ENCODE peak calls at places on chromosome 16, in ten cellular contexts. Q, D, E, U, W, B, O, T, J and A are unnamed samples.

GRCh38 chr16:21597571-21598030 is 1.8 kb upstream of the METTL9 start:
- DNase-seq in W (no peak), Q (no peak), D (no peak), J (no peak), U (no peak), B (peak), E (no peak), T (no peak), O (no peak), A (no peak)

GRCh38 chr16:77276686-77277085 is 77.5 kb downstream of the SYCE1L start:
- DNase-seq in Q (no peak), O (no peak), W (no peak), T (no peak), B (no peak), D (no peak), E (no peak), U (no peak), J (no peak), A (no peak)

GRCh38 chr16:57925310-57925709 is 45.6 kb downstream of the CNGB1 start:
- DNase-seq in J (no peak), T (no peak), O (no peak), Q (no peak), B (no peak), U (no peak), D (peak), W (no peak), E (no peak), A (no peak)

GRCh38 chr16:85838381-85838780 is 38.9 kb downstream of the COX4I1 start:
- DNase-seq in Q (no peak), J (no peak), E (no peak), O (no peak), W (no peak), B (no peak), U (no peak), T (no peak), D (peak), A (no peak)

GRCh38 chr16:85149776-85150175 is 37.5 kb upstream of the CIBAR2 start:
- DNase-seq in U (no peak), E (no peak), T (no peak), B (peak), O (peak), Q (no peak), J (no peak), D (peak), W (peak), A (no peak)

GRCh38 chr16:24978370-24978914 is 36.7 kb downstream of the ARHGAP17 start:
- DNase-seq in D (no peak), Q (no peak), W (no peak), J (peak), B (no peak), O (no peak), E (no peak), T (no peak), U (no peak), A (no peak)

GRCh38 chr16:75483222-75483621 is 12.0 kb downstream of the CHST6 start:
- DNase-seq in T (no peak), Q (no peak), W (no peak), U (no peak), O (no peak), D (no peak), E (no peak), B (no peak), J (no peak), A (no peak)

GRCh38 chr16:16092925-16093624 is 130.2 kb downstream of the ABCC6 start:
- DNase-seq in W (peak), U (no peak), Q (no peak), B (peak), T (no peak), D (peak), E (no peak), J (no peak), O (no peak), A (no peak)

GRCh38 chr16:47386201-47386718 is 74.6 kb downstream of the ITFG1 start:
- DNase-seq in E (no peak), Q (no peak), W (no peak), O (no peak), U (no peak), J (no peak), D (no peak), T (no peak), B (no peak), A (no peak)

GRCh38 chr16:47977802-47978201 is 178.0 kb downstream of the ABCC12 start:
- DNase-seq in O (no peak), W (no peak), U (no peak), J (no peak), Q (no peak), D (no peak), B (no peak), E (peak), T (no peak), A (no peak)

GRCh38 chr16:29745853-29746345 is at the start of gene C16orf54:
- DNase-seq in T (no peak), U (peak), B (no peak), D (peak), Q (peak), W (peak), E (no peak), O (peak), J (no peak), A (no peak)

GRCh38 chr16:56753410-56753809 is 23.5 kb downstream of the NUP93 start:
- DNase-seq in W (no peak), U (no peak), T (no peak), E (no peak), O (no peak), B (no peak), D (no peak), Q (no peak), J (no peak), A (no peak)

GRCh38 chr16:25256821-25257503 is 683 bp downstream of the ZKSCAN2 start:
- DNase-seq in D (peak), E (peak), T (peak), W (peak), Q (no peak), O (no peak), J (peak), U (peak), B (peak), A (peak)

GRCh38 chr16:71894229-71894920 is 956 bp upstream of the IST1 start:
- DNase-seq in B (peak), D (peak), U (peak), O (peak), J (peak), Q (no peak), W (peak), T (peak), E (peak), A (peak)

GRCh38 chr16:11138026-11138768 is 117.8 kb downstream of the SOCS1 start:
- DNase-seq in E (no peak), U (no peak), Q (no peak), W (no peak), O (no peak), D (no peak), T (no peak), J (no peak), B (no peak), A (no peak)

GRCh38 chr16:27414803-27415431 is 12.9 kb downstream of the IL21R start:
- DNase-seq in B (no peak), O (no peak), U (no peak), T (no peak), W (no peak), J (no peak), D (no peak), Q (no peak), E (no peak), A (no peak)

GRCh38 chr16:15899538-15900100 is 11.2 kb upstream of the CEP20 start:
- DNase-seq in J (peak), E (no peak), T (no peak), B (peak), W (peak), D (peak), U (peak), O (no peak), Q (no peak), A (no peak)

GRCh38 chr16:5252800-5253199 is 155.2 kb upstream of the EEF2KMT start:
- DNase-seq in O (no peak), W (no peak), E (peak), J (no peak), D (no peak), U (no peak), Q (no peak), T (no peak), B (no peak), A (peak)

GRCh38 chr16:54657058-54657708 is 273.5 kb upstream of the IRX5 start:
- DNase-seq in E (no peak), T (no peak), W (no peak), O (no peak), B (peak), U (no peak), J (peak), D (peak), Q (no peak), A (no peak)

GRCh38 chr16:53022374-53022773 is 30.3 kb downstream of the CHD9NB start:
- DNase-seq in T (peak), E (peak), J (peak), U (peak), Q (no peak), W (peak), B (peak), O (no peak), D (peak), A (peak)

GRCh38 chr16:88634994-88635670 is 3.2 kb upstream of the IL17C start:
- DNase-seq in B (peak), E (no peak), T (no peak), D (no peak), W (no peak), Q (no peak), J (no peak), U (no peak), O (no peak), A (no peak)

GRCh38 chr16:57741660-57742191 is 6.2 kb downstream of the KATNB1 start:
- DNase-seq in Q (no peak), B (peak), D (no peak), W (no peak), E (no peak), O (peak), T (no peak), U (no peak), J (peak), A (peak)

GRCh38 chr16:24993722-24994686 is 21.2 kb downstream of the ARHGAP17 start:
- DNase-seq in T (no peak), E (no peak), W (no peak), J (no peak), D (peak), B (peak), Q (no peak), O (no peak), U (peak), A (no peak)

GRCh38 chr16:53771655-53772497 is 67.9 kb downstream of the FTO start:
- DNase-seq in D (no peak), E (no peak), U (no peak), J (no peak), W (no peak), Q (no peak), B (no peak), O (no peak), T (no peak), A (no peak)

GRCh38 chr16:84370723-84371552 is 2.6 kb downstream of the ATP2C2 start:
- DNase-seq in U (peak), W (no peak), T (no peak), B (peak), O (no peak), J (no peak), D (no peak), E (no peak), Q (no peak), A (no peak)

GRCh38 chr16:67560827-67561342 is 1.4 kb upstream of the CTCF start:
- DNase-seq in B (peak), T (no peak), D (no peak), Q (no peak), O (no peak), W (no peak), E (no peak), U (no peak), J (no peak), A (no peak)
- H3K27ac ChIP-seq in B (no peak), T (no peak), D (peak), Q (peak), O (peak), W (peak), E (no peak), U (peak), J (no peak), A (peak)

GRCh38 chr16:72996291-72997062 is 51.5 kb downstream of the ZFHX3 start:
- DNase-seq in O (no peak), B (no peak), T (no peak), Q (no peak), E (no peak), W (peak), D (no peak), U (peak), J (no peak), A (no peak)

GRCh38 chr16:72992142-72992601 is 55.8 kb downstream of the ZFHX3 start:
- DNase-seq in J (peak), O (no peak), T (peak), Q (no peak), W (no peak), E (peak), D (no peak), U (no peak), B (no peak), A (no peak)

GRCh38 chr16:72997141-72997542 is 50.8 kb downstream of the ZFHX3 start:
- DNase-seq in E (no peak), B (no peak), U (no peak), J (no peak), W (peak), O (no peak), D (no peak), Q (no peak), T (no peak), A (no peak)

GRCh38 chr16:72991645-72992044 is 56.3 kb downstream of the ZFHX3 start:
- DNase-seq in O (no peak), E (no peak), Q (no peak), U (no peak), J (no peak), T (no peak), D (no peak), B (no peak), W (no peak), A (no peak)

DNA sequence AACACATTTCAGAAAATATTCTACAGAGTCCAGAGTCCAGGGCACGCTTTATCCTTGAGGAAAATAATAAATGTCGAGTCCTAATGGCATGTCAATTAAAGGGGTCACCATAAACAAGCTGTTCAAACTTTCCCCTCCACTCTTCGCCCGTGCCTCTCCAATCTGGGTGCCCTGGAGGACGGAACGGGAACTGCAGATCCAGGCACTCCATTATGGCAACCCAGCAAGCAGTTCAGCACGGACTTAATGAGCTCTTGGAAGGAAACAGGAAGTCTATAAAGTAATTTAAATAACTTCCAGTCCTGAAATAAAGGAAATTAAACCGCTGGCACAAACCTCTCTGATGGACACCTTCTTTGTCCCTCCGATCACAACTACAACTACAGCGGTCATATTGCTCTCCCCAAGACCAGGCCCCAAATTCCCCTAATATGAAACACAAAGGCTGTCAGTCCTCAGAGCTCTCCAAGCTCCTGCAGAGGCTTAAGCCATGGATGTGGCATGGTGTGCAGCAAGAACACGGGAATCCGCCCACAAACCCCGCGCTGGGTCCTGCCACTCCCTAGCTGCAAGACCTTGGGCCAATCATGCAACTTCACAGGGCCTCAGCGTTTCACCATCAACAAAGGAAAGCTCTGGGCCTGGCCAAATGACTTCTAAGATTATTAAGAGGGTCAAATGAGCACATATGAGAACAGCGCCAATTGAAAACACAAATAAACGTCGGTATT is 52.6 kb downstream of the ZFHX3 start:
- DNase-seq in O (no peak), U (peak), W (no peak), J (peak), E (peak), B (no peak), T (no peak), D (no peak), Q (no peak), A (peak)
- TF ChIP-seq CTCF in O (peak), U (peak), W (no peak), J (peak), E (peak), B (peak), T (peak), D (peak), Q (peak), A (peak)

DNA sequence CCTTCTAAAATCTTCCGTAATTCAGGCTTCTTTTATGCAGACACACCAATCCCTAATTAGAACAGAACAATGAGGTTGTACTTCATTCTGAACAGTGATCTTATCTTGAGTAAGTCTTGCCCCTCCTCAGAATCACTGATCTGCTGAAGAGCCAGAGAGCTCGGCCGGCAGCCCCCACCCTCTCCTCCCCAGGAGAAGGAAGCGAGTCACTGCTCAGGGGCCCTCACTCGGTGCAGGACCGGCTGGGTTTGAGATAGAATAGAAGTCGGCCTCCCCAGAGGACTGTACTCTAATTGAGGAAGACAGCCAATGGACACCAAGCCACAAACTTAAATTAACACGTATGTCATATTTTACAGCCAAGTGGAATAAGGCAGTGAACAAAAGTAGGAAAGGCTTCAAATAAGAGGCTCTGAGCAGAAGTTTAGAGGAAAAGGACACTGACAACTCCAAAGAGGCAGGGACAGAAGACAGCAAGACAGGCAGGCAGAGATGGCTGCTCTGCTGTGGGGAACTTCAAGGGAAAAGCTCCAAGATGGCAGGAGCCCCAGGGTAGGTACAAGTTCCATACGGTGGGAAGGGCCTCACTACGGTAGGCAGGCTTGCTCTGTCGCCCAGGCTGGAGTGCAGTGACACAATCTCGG is 18.6 kb downstream of the CREBBP start:
- DNase-seq in J (no peak), B (peak), U (no peak), D (no peak), E (peak), Q (no peak), W (no peak), T (peak), O (no peak), A (no peak)
- H3K27ac ChIP-seq in J (peak), B (no peak), U (no peak), D (no peak), E (peak), Q (no peak), W (no peak), T (peak), O (peak), A (no peak)

GRCh38 chr16:65751622-65752598 is 614.6 kb upstream of the CDH5 start:
- DNase-seq in E (no peak), W (no peak), O (no peak), B (peak), Q (no peak), U (no peak), T (no peak), D (no peak), J (no peak), A (no peak)
- TF ChIP-seq CTCF in E (no peak), W (no peak), O (no peak), B (no peak), Q (no peak), U (no peak), T (no peak), D (no peak), J (peak), A (peak)

GRCh38 chr16:67855789-67856188 is 8.3 kb upstream of the CENPT start:
- DNase-seq in Q (no peak), D (peak), W (no peak), T (no peak), B (peak), U (no peak), J (no peak), O (no peak), E (no peak), A (no peak)
- H3K27ac ChIP-seq in Q (peak), D (peak), W (no peak), T (no peak), B (no peak), U (no peak), J (no peak), O (peak), E (no peak), A (no peak)

DNA sequence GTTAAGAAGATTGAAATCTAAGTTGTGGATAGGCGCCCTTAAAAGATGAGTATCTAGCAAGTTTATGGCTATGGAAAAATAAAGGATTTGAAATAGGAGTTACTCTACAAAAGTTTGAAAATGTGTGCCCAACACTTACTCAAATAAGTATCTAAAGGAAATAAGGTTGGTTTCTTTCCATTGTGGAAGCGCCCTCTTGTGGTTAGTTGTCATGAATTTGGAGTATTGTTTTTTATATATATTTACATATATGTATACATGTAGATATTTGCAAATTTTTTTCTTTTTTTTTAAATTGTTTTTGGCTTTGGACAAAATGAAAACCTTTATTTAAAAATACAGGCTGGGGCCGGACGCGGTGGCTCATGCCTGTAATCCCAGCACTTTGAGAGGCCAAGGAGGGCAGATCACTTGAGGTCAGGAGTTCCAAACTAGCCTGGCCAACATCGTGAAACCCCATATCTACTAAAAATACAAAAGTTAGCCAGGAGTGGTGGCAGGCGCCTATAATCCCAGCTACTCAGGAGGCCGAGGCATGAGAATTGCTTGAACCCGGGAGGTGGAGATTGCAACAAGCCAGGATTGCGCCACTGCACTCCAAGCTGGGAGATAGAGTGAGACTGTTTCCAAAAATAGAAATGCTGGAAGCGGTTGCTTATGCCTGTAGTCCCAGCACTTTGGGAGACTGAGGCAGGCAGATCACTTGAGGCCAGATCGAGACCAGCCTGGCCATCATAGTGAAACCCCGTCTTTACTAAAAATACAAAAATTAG is 24.0 kb upstream of the VPS4A start:
- DNase-seq in E (peak), Q (peak), U (peak), D (peak), T (peak), J (no peak), W (peak), B (peak), O (peak), A (no peak)
- TF ChIP-seq CTCF in E (peak), Q (peak), U (peak), D (peak), T (peak), J (peak), W (peak), B (peak), O (peak), A (no peak)

DNA sequence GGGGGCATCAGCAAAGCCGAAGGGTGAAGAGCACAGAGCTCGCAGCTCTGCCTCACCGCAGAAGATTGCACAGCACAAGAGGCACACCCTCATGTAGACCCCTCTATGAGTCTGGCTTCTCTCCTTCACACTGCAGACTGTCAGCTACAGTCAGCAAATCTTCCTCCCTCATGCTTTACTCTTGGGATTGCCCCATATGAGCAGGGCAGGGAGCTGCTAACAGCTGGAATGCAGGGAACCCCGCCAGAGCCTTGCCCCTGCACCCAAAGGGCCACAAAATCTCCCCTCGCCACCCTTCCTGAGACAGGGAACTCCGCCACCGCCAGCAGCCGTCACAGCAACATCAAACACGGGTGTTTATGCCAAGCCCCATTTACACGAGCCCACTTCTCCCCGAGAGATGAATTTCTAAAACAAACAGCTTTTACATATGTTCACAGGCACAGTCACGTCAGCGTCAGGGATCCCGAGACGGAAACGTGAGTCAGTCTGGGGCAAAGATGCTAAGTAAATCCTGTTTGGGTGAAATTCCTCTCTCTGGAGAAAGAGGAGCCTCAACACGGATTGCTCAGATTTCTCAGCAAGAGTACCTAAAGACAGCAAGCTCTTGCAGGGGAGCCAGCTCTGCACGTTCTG is 121.8 kb downstream of the CDYL2 start:
- DNase-seq in O (no peak), E (no peak), D (no peak), Q (no peak), U (no peak), T (no peak), B (peak), J (no peak), W (no peak), A (no peak)
- H3K27ac ChIP-seq in O (no peak), E (no peak), D (no peak), Q (no peak), U (no peak), T (no peak), B (peak), J (no peak), W (no peak), A (no peak)

GRCh38 chr16:87420401-87421368 is 28.5 kb downstream of the MAP1LC3B start:
- DNase-seq in T (no peak), O (no peak), W (no peak), Q (no peak), D (no peak), B (no peak), E (no peak), J (no peak), U (no peak), A (no peak)
- TF ChIP-seq CTCF in T (no peak), O (no peak), W (no peak), Q (no peak), D (no peak), B (peak), E (peak), J (peak), U (peak), A (peak)